ENCODE peak calls at places on chromosomes 1 and 21, in six cellular contexts. L, S, B, M, Z and O are unnamed samples.

GRCh38 chr1:196317535-196318522 is 290.4 kb downstream of the KCNT2 start:
- DNase-seq in L (no peak), S (peak), B (peak), M (peak), Z (peak), O (peak)

GRCh38 chr1:211469938-211470529 is 21.9 kb downstream of the RD3 start:
- DNase-seq in L (peak), S (peak), B (peak), M (peak), Z (peak), O (peak)

GRCh38 chr21:33030633-33031032 is 4.9 kb downstream of the OLIG2 start:
- DNase-seq in L (no peak), S (no peak), B (no peak), M (no peak), Z (no peak), O (no peak)

GRCh38 chr1:178938959-178939317 is 68.1 kb upstream of the ANGPTL1 start:
- DNase-seq in L (peak), S (no peak), B (no peak), M (no peak), Z (no peak), O (no peak)

GRCh38 chr1:247456024-247456423 is 1.9 kb downstream of the OR2B11 start:
- DNase-seq in L (no peak), S (no peak), B (no peak), M (no peak), Z (no peak), O (no peak)

GRCh38 chr1:67856921-67857320 is 23.7 kb upstream of the GNG12 start:
- DNase-seq in L (no peak), S (no peak), B (no peak), M (no peak), Z (no peak), O (no peak)

GRCh38 chr1:23989249-23989648 is 9.1 kb upstream of the SRSF10 start:
- DNase-seq in L (no peak), S (no peak), B (no peak), M (no peak), Z (no peak), O (no peak)

GRCh38 chr1:110606784-110607662 is 865 bp upstream of the KCNA2 start:
- DNase-seq in L (peak), S (peak), B (no peak), M (no peak), Z (no peak), O (peak)

GRCh38 chr1:54929700-54930099 is 42.7 kb upstream of the DHCR24 start:
- DNase-seq in L (no peak), S (no peak), B (no peak), M (no peak), Z (no peak), O (no peak)

GRCh38 chr1:206834711-206835110 is 30.7 kb upstream of the IL20 start:
- DNase-seq in L (peak), S (no peak), B (no peak), M (no peak), Z (no peak), O (no peak)

GRCh38 chr1:246969621-246970020 is 37.9 kb upstream of the AHCTF1 start:
- DNase-seq in L (no peak), S (no peak), B (no peak), M (no peak), Z (no peak), O (no peak)

GRCh38 chr1:108592030-108592759 is 32.3 kb downstream of the EEIG2 start:
- DNase-seq in L (no peak), S (no peak), B (no peak), M (no peak), Z (no peak), O (no peak)

GRCh38 chr1:117757668-117758067 is 151.8 kb downstream of the TENT5C start:
- DNase-seq in L (no peak), S (no peak), B (no peak), M (no peak), Z (no peak), O (no peak)

GRCh38 chr1:150544204-150544603 is 5.0 kb upstream of the ADAMTSL4 start:
- DNase-seq in L (no peak), S (no peak), B (peak), M (no peak), Z (no peak), O (no peak)

GRCh38 chr1:117754061-117754969 is 148.5 kb downstream of the TENT5C start:
- DNase-seq in L (peak), S (peak), B (peak), M (peak), Z (peak), O (peak)

GRCh38 chr1:24096009-24096736 is 15.8 kb downstream of the MYOM3 start:
- DNase-seq in L (no peak), S (no peak), B (no peak), M (no peak), Z (no peak), O (no peak)

GRCh38 chr1:240732390-240732789 is 120.4 kb upstream of the GREM2 start:
- DNase-seq in L (no peak), S (peak), B (peak), M (peak), Z (peak), O (no peak)

GRCh38 chr1:183885142-183885735 is 80.3 kb downstream of the RGL1 start:
- DNase-seq in L (no peak), S (no peak), B (no peak), M (no peak), Z (no peak), O (no peak)

GRCh38 chr21:38032402-38032801 is 116.1 kb upstream of the KCNJ6 start:
- DNase-seq in L (no peak), S (no peak), B (no peak), M (no peak), Z (no peak), O (no peak)

GRCh38 chr1:228242313-228242864 is 34.5 kb downstream of the OBSCN start:
- DNase-seq in L (no peak), S (no peak), B (no peak), M (no peak), Z (no peak), O (no peak)

GRCh38 chr1:199184180-199184579 is 545.3 kb downstream of the PTPRC start:
- DNase-seq in L (no peak), S (no peak), B (no peak), M (no peak), Z (no peak), O (no peak)

GRCh38 chr1:230212405-230212936 is 145.4 kb downstream of the GALNT2 start:
- DNase-seq in L (no peak), S (no peak), B (no peak), M (no peak), Z (no peak), O (no peak)

GRCh38 chr1:40896482-40896881 is 34.3 kb upstream of the CITED4 start:
- DNase-seq in L (no peak), S (no peak), B (no peak), M (no peak), Z (peak), O (no peak)

GRCh38 chr1:246005067-246005466 is 502.0 kb downstream of the SMYD3 start:
- DNase-seq in L (no peak), S (no peak), B (no peak), M (no peak), Z (no peak), O (no peak)

GRCh38 chr1:245448858-245449534 is 294.2 kb downstream of the KIF26B start:
- DNase-seq in L (no peak), S (no peak), B (no peak), M (no peak), Z (no peak), O (no peak)

GRCh38 chr21:39685236-39685635 is 59.7 kb upstream of the IGSF5 start:
- DNase-seq in L (no peak), S (no peak), B (no peak), M (no peak), Z (no peak), O (no peak)

GRCh38 chr21:39680216-39680615 is 64.8 kb upstream of the IGSF5 start:
- DNase-seq in L (no peak), S (no peak), B (no peak), M (no peak), Z (no peak), O (no peak)

GRCh38 chr21:39681845-39682244 is 63.1 kb upstream of the IGSF5 start:
- DNase-seq in L (no peak), S (no peak), B (no peak), M (no peak), Z (no peak), O (no peak)

GRCh38 chr21:39685991-39686390 is 59.0 kb upstream of the IGSF5 start:
- DNase-seq in L (no peak), S (no peak), B (peak), M (no peak), Z (no peak), O (no peak)

GRCh38 chr21:39681257-39681656 is 63.7 kb upstream of the IGSF5 start:
- DNase-seq in L (no peak), S (no peak), B (no peak), M (no peak), Z (no peak), O (no peak)
- TF ChIP-seq SP1 in L (no peak), S (no peak), B (no peak), M (no peak), Z (no peak), O (no peak)

GRCh38 chr1:160626560-160627342 is 20.1 kb downstream of the SLAMF1 start:
- DNase-seq in L (no peak), S (no peak), B (peak), M (no peak), Z (no peak), O (no peak)
- TF ChIP-seq SP1 in L (no peak), S (no peak), B (no peak), M (no peak), Z (no peak), O (no peak)

DNA sequence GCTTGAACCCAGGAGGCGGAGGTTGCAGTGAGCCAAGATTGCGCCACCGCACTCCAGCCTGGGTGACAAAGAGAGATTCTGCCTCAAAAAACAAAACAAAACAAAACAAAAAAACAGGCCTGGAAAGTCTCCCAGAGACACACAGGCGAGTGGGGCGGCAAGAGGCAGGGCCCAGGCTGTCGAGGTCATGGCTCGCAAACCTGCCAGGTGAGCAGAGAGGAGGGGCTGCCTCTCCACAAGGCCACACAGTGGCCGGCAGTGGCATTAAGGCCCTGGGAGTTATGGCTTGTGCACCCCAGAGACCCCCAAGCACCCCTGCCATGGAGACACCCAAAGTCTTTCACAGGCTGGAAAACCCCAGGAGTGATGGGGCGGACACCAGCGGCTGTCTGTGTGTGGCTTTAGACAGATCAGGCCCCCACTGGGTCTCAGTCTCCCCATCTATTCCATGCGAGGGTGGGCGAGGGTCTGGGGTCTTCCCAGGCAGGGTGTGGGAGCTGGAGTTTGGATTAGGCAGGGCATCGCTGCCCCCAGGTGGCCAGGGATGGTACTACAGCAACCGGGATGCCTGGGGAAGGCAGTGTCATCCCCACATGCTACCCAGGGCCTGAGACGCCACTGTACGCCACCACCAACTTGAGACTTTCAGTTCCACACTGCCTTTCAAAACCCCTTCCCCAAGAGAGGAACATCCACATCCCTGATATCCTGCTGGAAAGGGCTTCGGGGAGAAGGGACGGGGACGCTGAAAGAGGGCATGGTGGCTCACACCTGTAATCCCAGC is 7.3 kb upstream of the CTRC start:
- DNase-seq in L (peak), S (peak), B (peak), M (no peak), Z (no peak), O (peak)
- TF ChIP-seq SP1 in L (no peak), S (no peak), B (no peak), M (no peak), Z (no peak), O (no peak)

DNA sequence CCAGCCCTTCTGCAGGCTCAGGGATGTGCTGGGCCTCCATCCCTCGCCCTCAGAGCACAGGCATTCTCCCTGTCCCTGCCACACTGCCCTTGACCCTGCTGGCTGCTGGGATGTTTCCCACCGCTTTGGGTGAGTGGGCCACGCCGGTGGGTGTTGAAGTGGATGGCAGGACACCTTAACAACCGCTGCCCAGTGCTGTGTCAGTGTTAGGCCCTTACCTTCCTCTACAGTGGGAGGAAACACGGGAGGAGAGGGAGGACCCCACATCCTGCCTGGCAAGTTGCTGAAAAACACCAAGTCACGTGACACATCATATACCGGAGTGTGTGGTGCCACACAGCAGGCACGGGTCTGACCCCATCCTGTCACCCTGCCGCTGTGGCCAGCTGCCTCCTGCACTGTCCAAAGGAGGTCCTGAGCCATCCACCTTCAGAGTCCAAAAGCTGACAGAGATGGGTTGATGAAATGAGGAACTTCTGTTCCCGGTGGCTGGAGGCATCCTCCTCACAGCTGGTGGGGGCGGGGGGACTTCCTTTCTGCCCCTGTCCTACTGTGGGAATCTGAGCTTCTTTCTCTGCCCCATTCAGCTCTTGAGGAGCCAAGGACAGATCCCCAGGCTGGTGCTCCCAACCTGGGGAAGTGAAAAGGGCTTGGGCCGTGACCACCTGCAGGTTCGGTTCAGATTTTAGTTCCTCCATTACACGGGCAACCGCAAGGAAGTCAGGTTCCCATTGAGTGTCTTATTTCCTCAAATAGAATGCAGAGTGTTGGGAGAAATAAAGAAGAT is 3.2 kb upstream of the THEMIS2 start:
- DNase-seq in L (no peak), S (no peak), B (peak), M (no peak), Z (no peak), O (no peak)
- TF ChIP-seq SP1 in L (no peak), S (no peak), B (peak), M (no peak), Z (no peak), O (no peak)

DNA sequence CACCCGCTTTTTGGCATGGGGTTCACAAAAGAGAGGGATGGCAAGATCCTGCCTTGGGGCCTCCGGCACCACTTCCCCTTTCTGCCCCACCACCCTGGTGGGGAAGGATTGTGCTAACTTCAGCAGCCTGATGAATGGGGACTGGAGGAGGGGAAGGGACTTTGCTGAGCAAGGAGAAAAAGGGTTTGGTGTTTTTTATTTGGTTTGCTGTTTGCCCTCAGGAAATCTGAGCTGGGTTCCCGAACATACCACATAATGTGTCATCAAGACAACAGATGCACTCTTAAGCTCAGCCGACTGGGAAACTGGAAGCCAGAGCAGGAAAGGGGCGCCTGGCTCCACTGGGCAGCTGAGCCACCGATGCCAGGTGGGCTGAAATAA is 19.9 kb downstream of the OLFML2B start:
- DNase-seq in L (no peak), S (no peak), B (no peak), M (no peak), Z (no peak), O (no peak)
- TF ChIP-seq SP1 in L (no peak), S (no peak), B (no peak), M (no peak), Z (no peak), O (no peak)